ENCODE peak calls at places on chromosomes 4 and X, in seven cellular contexts. One of them, this sample, is unnamed.

GRCh38 chr4:156472624-156473023 is 499.0 kb downstream of the PDGFC start:
- DNase-seq in HCT116: no peak
- DNase-seq in T-helper 2 cell: no peak
- DNase-seq in foreskin keratinocyte: no peak
- DNase-seq in SHP77: no peak
- DNase-seq in stomach: no peak
- DNase-seq in astrocyte of the spinal cord: no peak
- DNase-seq in this sample: no peak

GRCh38 chrX:10570601-10571000 is 49.8 kb downstream of the MID1 start:
- DNase-seq in stomach: no peak
- DNase-seq in T-helper 2 cell: no peak
- DNase-seq in foreskin keratinocyte: no peak
- DNase-seq in astrocyte of the spinal cord: no peak
- DNase-seq in SHP77: no peak
- DNase-seq in HCT116: no peak
- DNase-seq in this sample: no peak

GRCh38 chrX:104750146-104750699 is 184.2 kb downstream of the IL1RAPL2 start:
- DNase-seq in astrocyte of the spinal cord: peak; percentile 2
- DNase-seq in SHP77: no peak
- DNase-seq in stomach: no peak
- DNase-seq in HCT116: no peak
- DNase-seq in T-helper 2 cell: no peak
- DNase-seq in foreskin keratinocyte: no peak
- DNase-seq in this sample: no peak

GRCh38 chr4:141912831-141913230 is 276.4 kb downstream of the IL15 start:
- DNase-seq in foreskin keratinocyte: no peak
- DNase-seq in astrocyte of the spinal cord: no peak
- DNase-seq in HCT116: no peak
- DNase-seq in SHP77: no peak
- DNase-seq in stomach: peak; percentile 54
- DNase-seq in T-helper 2 cell: no peak
- DNase-seq in this sample: peak; percentile 29

GRCh38 chr4:126916626-126917140 is 716.1 kb upstream of the INTU start:
- DNase-seq in stomach: no peak
- DNase-seq in astrocyte of the spinal cord: peak; percentile 89
- DNase-seq in SHP77: no peak
- DNase-seq in HCT116: no peak
- DNase-seq in T-helper 2 cell: no peak
- DNase-seq in foreskin keratinocyte: no peak
- DNase-seq in this sample: peak; percentile 19

GRCh38 chr4:6380746-6381411 is 91.5 kb downstream of the PPP2R2C start:
- DNase-seq in T-helper 2 cell: no peak
- DNase-seq in foreskin keratinocyte: no peak
- DNase-seq in SHP77: no peak
- DNase-seq in stomach: no peak
- DNase-seq in HCT116: no peak
- DNase-seq in astrocyte of the spinal cord: no peak
- DNase-seq in this sample: no peak

GRCh38 chrX:139844884-139845283 is 88.0 kb downstream of the ATP11C start:
- DNase-seq in foreskin keratinocyte: no peak
- DNase-seq in HCT116: no peak
- DNase-seq in T-helper 2 cell: no peak
- DNase-seq in SHP77: no peak
- DNase-seq in stomach: no peak
- DNase-seq in astrocyte of the spinal cord: no peak
- DNase-seq in this sample: no peak

GRCh38 chrX:78104447-78105176 is 564 bp downstream of the PGK1 start:
- DNase-seq in SHP77: peak; percentile 11
- DNase-seq in HCT116: no peak
- DNase-seq in astrocyte of the spinal cord: peak; percentile 41
- DNase-seq in foreskin keratinocyte: peak; percentile 26
- DNase-seq in stomach: peak; percentile 57
- DNase-seq in T-helper 2 cell: peak; percentile 15
- DNase-seq in this sample: peak; percentile 70

GRCh38 chrX:140817943-140818342 is 108.4 kb downstream of the LINC00632 start:
- DNase-seq in astrocyte of the spinal cord: peak; percentile 22
- DNase-seq in SHP77: no peak
- DNase-seq in stomach: no peak
- DNase-seq in HCT116: no peak
- DNase-seq in foreskin keratinocyte: peak; percentile 1
- DNase-seq in T-helper 2 cell: no peak
- DNase-seq in this sample: peak; percentile 39

GRCh38 chr4:186570193-186570996 is 15.0 kb upstream of the MTNR1A start:
- DNase-seq in stomach: peak; percentile 50
- DNase-seq in SHP77: no peak
- DNase-seq in foreskin keratinocyte: peak; percentile 60
- DNase-seq in T-helper 2 cell: no peak
- DNase-seq in HCT116: no peak
- DNase-seq in astrocyte of the spinal cord: peak; percentile 28
- DNase-seq in this sample: peak; percentile 73

GRCh38 chr4:121243476-121243875 is 79.4 kb upstream of the TNIP3 start:
- DNase-seq in T-helper 2 cell: no peak
- DNase-seq in stomach: no peak
- DNase-seq in astrocyte of the spinal cord: no peak
- DNase-seq in HCT116: no peak
- DNase-seq in SHP77: no peak
- DNase-seq in foreskin keratinocyte: no peak
- DNase-seq in this sample: no peak

GRCh38 chr4:138512766-138513165 is 270.6 kb upstream of the SLC7A11 start:
- DNase-seq in T-helper 2 cell: no peak
- DNase-seq in SHP77: no peak
- DNase-seq in foreskin keratinocyte: no peak
- DNase-seq in stomach: no peak
- DNase-seq in HCT116: no peak
- DNase-seq in astrocyte of the spinal cord: no peak
- DNase-seq in this sample: no peak